ENCODE peak calls at places on chromosomes 16 and 17, in six cellular contexts. B is HS-5; Z is NCI-H1694; S is left ventricle myocardium inferior; T is activated naive CD4-positive, alpha-beta T cell; K is CD8-positive, alpha-beta T cell. Y is an unnamed sample.

GRCh38 chr16:46612121-46612520 is 9.1 kb downstream of the SHCBP1 start:
- DNase-seq in B (no peak), Z (no peak), S (no peak), T (no peak), K (no peak), Y (no peak)

GRCh38 chr17:47632991-47633390 is 16.7 kb upstream of the KPNB1 start:
- DNase-seq in B (no peak), Z (no peak), S (no peak), T (no peak), K (no peak), Y (peak; percentile 7)

GRCh38 chr17:15319461-15319860 is 21.9 kb downstream of the TEKT3 start:
- DNase-seq in B (no peak), Z (no peak), S (no peak), T (no peak), K (no peak), Y (no peak)

GRCh38 chr16:361872-362701 is 8.3 kb downstream of the MRPL28 start:
- DNase-seq in B (peak; percentile 25), Z (peak; percentile 46), S (peak; percentile 63), T (peak; percentile 44), K (peak; percentile 77), Y (peak; percentile 79)

GRCh38 chr16:70635356-70636016 is 10.9 kb upstream of the IL34 start:
- DNase-seq in B (peak; percentile 73), Z (no peak), S (peak; percentile 33), T (no peak), K (no peak), Y (no peak)

GRCh38 chr17:49491370-49491769 is 3.7 kb upstream of the NGFR start:
- DNase-seq in B (no peak), Z (no peak), S (no peak), T (no peak), K (no peak), Y (no peak)

GRCh38 chr17:8855477-8856204 is 11.8 kb downstream of the PIK3R6 start:
- DNase-seq in B (no peak), Z (no peak), S (no peak), T (no peak), K (no peak), Y (no peak)

GRCh38 chr16:48353565-48354163 is 31.5 kb downstream of the SIAH1 start:
- DNase-seq in B (peak; percentile 6), Z (peak; percentile 51), S (no peak), T (peak; percentile 30), K (peak; percentile 66), Y (peak; percentile 68)

GRCh38 chr16:9033125-9033830 is 58.2 kb upstream of the HAPSTR1 start:
- DNase-seq in B (no peak), Z (no peak), S (no peak), T (no peak), K (no peak), Y (peak; percentile 25)

GRCh38 chr16:19860146-19861030 is 24.3 kb downstream of the GPRC5B start:
- DNase-seq in B (no peak), Z (no peak), S (no peak), T (no peak), K (no peak), Y (peak; percentile 28)

GRCh38 chr17:74569392-74570003 is 2.2 kb upstream of the CD300H start:
- DNase-seq in B (peak; percentile 99), Z (no peak), S (no peak), T (no peak), K (no peak), Y (no peak)

GRCh38 chr17:71313866-71314265 is 807.0 kb upstream of the SOX9 start:
- DNase-seq in B (no peak), Z (no peak), S (no peak), T (no peak), K (no peak), Y (no peak)

GRCh38 chr17:55735784-55736405 is 13.2 kb upstream of the TMEM100 start:
- DNase-seq in B (peak; percentile 11), Z (peak; percentile 15), S (no peak), T (no peak), K (peak; percentile 17), Y (peak; percentile 44)

GRCh38 chr17:32158870-32159585 is 16.7 kb downstream of the RHOT1 start:
- DNase-seq in B (no peak), Z (no peak), S (no peak), T (no peak), K (no peak), Y (no peak)

Y was measured in NCI-H2171 treated with DMSO at 0.1 percent for 48 hours.